ENCODE peak calls at places on chromosome 2, in ten cellular contexts. M is GM06990; Q is upper lobe of left lung; Y is foreskin fibroblast; U is brain microvascular endothelial cell; W is choroid plexus epithelial cell; L is CD8-positive, alpha-beta T cell; E is esophagus squamous epithelium; S is fibroblast of lung; D is spleen. T is an unnamed sample.

GRCh38 chr2:27730249-27730648 is 41.3 kb upstream of the MRPL33 start:
- DNase-seq in M (no peak), Q (no peak), Y (no peak), U (no peak), W (no peak), L (no peak), E (no peak), S (no peak), D (no peak), T (no peak)

GRCh38 chr2:240441326-240441992 is 6.0 kb downstream of the GPC1 start:
- DNase-seq in M (no peak), Q (no peak), Y (no peak), U (no peak), W (no peak), L (no peak), E (no peak), S (no peak), D (no peak), T (no peak)

GRCh38 chr2:2251255-2251654 is 79.8 kb downstream of the MYT1L start:
- DNase-seq in M (no peak), Q (no peak), Y (no peak), U (no peak), W (no peak), L (no peak), E (no peak), S (no peak), D (no peak), T (no peak)

GRCh38 chr2:211879323-211879722 is 659.3 kb downstream of the ERBB4 start:
- DNase-seq in M (no peak), Q (no peak), Y (no peak), U (peak), W (peak), L (no peak), E (no peak), S (peak), D (no peak), T (no peak)

GRCh38 chr2:231655494-231656408 is 52.6 kb upstream of the PTMA start:
- DNase-seq in M (no peak), Q (no peak), Y (no peak), U (no peak), W (no peak), L (no peak), E (no peak), S (no peak), D (no peak), T (no peak)

GRCh38 chr2:241268306-241268705 is 47.2 kb downstream of the HDLBP start:
- DNase-seq in M (no peak), Q (no peak), Y (no peak), U (no peak), W (peak), L (peak), E (no peak), S (no peak), D (no peak), T (no peak)

GRCh38 chr2:9736008-9736407 is 105.2 kb upstream of the YWHAQ start:
- DNase-seq in M (no peak), Q (no peak), Y (no peak), U (no peak), W (no peak), L (no peak), E (no peak), S (no peak), D (no peak), T (no peak)

GRCh38 chr2:135585586-135585985 is 54.3 kb downstream of the R3HDM1 start:
- DNase-seq in M (no peak), Q (no peak), Y (peak), U (no peak), W (peak), L (no peak), E (no peak), S (no peak), D (no peak), T (no peak)

GRCh38 chr2:21466528-21466927 is 342.8 kb downstream of the TDRD15 start:
- DNase-seq in M (no peak), Q (no peak), Y (no peak), U (no peak), W (peak), L (no peak), E (no peak), S (no peak), D (no peak), T (no peak)

GRCh38 chr2:240139011-240139441 is 1.4 kb downstream of the OTOS start:
- DNase-seq in M (no peak), Q (peak), Y (no peak), U (no peak), W (no peak), L (no peak), E (no peak), S (no peak), D (peak), T (no peak)

GRCh38 chr2:190466819-190467444 is 58.8 kb downstream of the MFSD6 start:
- DNase-seq in M (no peak), Q (no peak), Y (no peak), U (no peak), W (no peak), L (no peak), E (no peak), S (peak), D (no peak), T (no peak)

GRCh38 chr2:16713011-16713423 is 47.4 kb upstream of the CYRIA start:
- DNase-seq in M (peak), Q (no peak), Y (no peak), U (no peak), W (no peak), L (no peak), E (no peak), S (no peak), D (no peak), T (no peak)

GRCh38 chr2:23614701-23615100 is 229.7 kb downstream of the KLHL29 start:
- DNase-seq in M (no peak), Q (no peak), Y (no peak), U (no peak), W (no peak), L (no peak), E (no peak), S (no peak), D (peak), T (no peak)

GRCh38 chr2:44744961-44745360 is 196.5 kb upstream of the SIX3 start:
- DNase-seq in M (no peak), Q (no peak), Y (no peak), U (no peak), W (no peak), L (no peak), E (no peak), S (no peak), D (no peak), T (no peak)

GRCh38 chr2:172806426-172807008 is 70.9 kb downstream of the RAPGEF4 start:
- DNase-seq in M (peak), Q (no peak), Y (peak), U (peak), W (peak), L (no peak), E (no peak), S (peak), D (no peak), T (no peak)

GRCh38 chr2:44801676-44802408 is 139.7 kb upstream of the SIX3 start:
- DNase-seq in M (no peak), Q (no peak), Y (no peak), U (no peak), W (peak), L (no peak), E (no peak), S (peak), D (no peak), T (no peak)

GRCh38 chr2:48440103-48440390 is 89.9 kb upstream of the STON1 start:
- DNase-seq in M (no peak), Q (no peak), Y (no peak), U (no peak), W (no peak), L (no peak), E (no peak), S (no peak), D (no peak), T (no peak)

GRCh38 chr2:241081190-241081642 is 20.9 kb downstream of the MTERF4 start:
- DNase-seq in M (no peak), Q (no peak), Y (no peak), U (no peak), W (no peak), L (no peak), E (no peak), S (no peak), D (no peak), T (no peak)

GRCh38 chr2:216606551-216607527 is 26.4 kb upstream of the IGFBP2 start:
- DNase-seq in M (peak), Q (peak), Y (no peak), U (no peak), W (no peak), L (peak), E (no peak), S (no peak), D (peak), T (no peak)

GRCh38 chr2:48529189-48529588 is 765 bp upstream of the STON1 start:
- DNase-seq in M (no peak), Q (no peak), Y (no peak), U (no peak), W (no peak), L (no peak), E (no peak), S (no peak), D (no peak), T (no peak)

GRCh38 chr2:128003463-128003862 is 24.4 kb downstream of the SAP130 start:
- DNase-seq in M (no peak), Q (no peak), Y (no peak), U (no peak), W (no peak), L (no peak), E (no peak), S (no peak), D (no peak), T (no peak)

GRCh38 chr2:21676676-21677075 is 552.9 kb downstream of the TDRD15 start:
- DNase-seq in M (no peak), Q (no peak), Y (no peak), U (no peak), W (peak), L (no peak), E (no peak), S (peak), D (no peak), T (no peak)

GRCh38 chr2:200199576-200200263 is 106.8 kb upstream of the SPATS2L start:
- DNase-seq in M (no peak), Q (no peak), Y (no peak), U (no peak), W (no peak), L (no peak), E (no peak), S (peak), D (no peak), T (peak)

GRCh38 chr2:135245055-135245454 is 193.0 kb downstream of the RAB3GAP1 start:
- DNase-seq in M (no peak), Q (no peak), Y (peak), U (peak), W (peak), L (no peak), E (no peak), S (peak), D (no peak), T (peak)

GRCh38 chr2:74567862-74568261 is 13.3 kb downstream of the DOK1 start:
- DNase-seq in M (no peak), Q (peak), Y (peak), U (peak), W (peak), L (no peak), E (no peak), S (peak), D (no peak), T (peak)

GRCh38 chr2:51706220-51706619 is 674.3 kb upstream of the NRXN1 start:
- DNase-seq in M (no peak), Q (no peak), Y (no peak), U (no peak), W (no peak), L (no peak), E (no peak), S (no peak), D (no peak), T (peak)

GRCh38 chr2:113407446-113408099 is 29.9 kb upstream of the ZNG1B start:
- DNase-seq in M (no peak), Q (no peak), Y (peak), U (peak), W (peak), L (no peak), E (no peak), S (peak), D (no peak), T (peak)

GRCh38 chr2:128714861-128715312 is 396.2 kb upstream of the HS6ST1 start:
- DNase-seq in M (no peak), Q (no peak), Y (no peak), U (no peak), W (no peak), L (no peak), E (no peak), S (no peak), D (no peak), T (no peak)

GRCh38 chr2:145484443-145485086 is 964.6 kb upstream of the ZEB2 start:
- DNase-seq in M (no peak), Q (no peak), Y (peak), U (peak), W (peak), L (no peak), E (no peak), S (peak), D (no peak), T (no peak)

GRCh38 chr2:231810905-231811304 is 24.7 kb downstream of the COPS7B start:
- DNase-seq in M (no peak), Q (no peak), Y (peak), U (peak), W (peak), L (no peak), E (no peak), S (peak), D (no peak), T (no peak)

GRCh38 chr2:183185534-183185933 is 61.3 kb downstream of the NUP35 start:
- DNase-seq in M (no peak), Q (no peak), Y (no peak), U (no peak), W (no peak), L (no peak), E (no peak), S (no peak), D (no peak), T (no peak)

GRCh38 chr2:191165190-191165643 is 14.4 kb upstream of the STAT4 start:
- DNase-seq in M (no peak), Q (no peak), Y (peak), U (peak), W (peak), L (no peak), E (no peak), S (peak), D (no peak), T (no peak)

GRCh38 chr2:179741317-179741716 is 120.1 kb downstream of the ZNF385B start:
- DNase-seq in M (no peak), Q (peak), Y (no peak), U (no peak), W (no peak), L (no peak), E (no peak), S (no peak), D (no peak), T (no peak)

GRCh38 chr2:233091595-233092375 is 31.6 kb downstream of the INPP5D start:
- DNase-seq in M (no peak), Q (no peak), Y (no peak), U (no peak), W (no peak), L (no peak), E (no peak), S (no peak), D (no peak), T (no peak)

GRCh38 chr2:143428700-143429099 is 299.5 kb downstream of the ARHGAP15 start:
- DNase-seq in M (no peak), Q (no peak), Y (no peak), U (peak), W (no peak), L (no peak), E (no peak), S (peak), D (no peak), T (no peak)

GRCh38 chr2:70957838-70958237 is 20.6 kb upstream of the ANKRD53 start:
- DNase-seq in M (no peak), Q (peak), Y (no peak), U (no peak), W (no peak), L (no peak), E (no peak), S (no peak), D (no peak), T (no peak)
- TF ChIP-seq CTCF in M (no peak), Q (no peak), Y (no peak), U (no peak), W (no peak), L (no peak), E (no peak), S (no peak), D (no peak), T (no peak)

GRCh38 chr2:204665244-204665643 is 120.0 kb downstream of the PARD3B start:
- DNase-seq in M (no peak), Q (no peak), Y (peak), U (peak), W (peak), L (no peak), E (no peak), S (peak), D (no peak), T (peak)
- H3K4me3 ChIP-seq in M (no peak), Q (no peak), Y (no peak), U (no peak), W (no peak), L (no peak), E (no peak), S (no peak), D (no peak), T (no peak)

GRCh38 chr2:227360351-227360750 is 18.8 kb downstream of the TM4SF20 start:
- DNase-seq in M (no peak), Q (no peak), Y (no peak), U (no peak), W (peak), L (no peak), E (no peak), S (no peak), D (no peak), T (no peak)

GRCh38 chr2:227365833-227366232 is 13.3 kb downstream of the TM4SF20 start:
- DNase-seq in M (no peak), Q (no peak), Y (no peak), U (peak), W (peak), L (no peak), E (no peak), S (peak), D (no peak), T (peak)

GRCh38 chr2:227366861-227367800 is 12.0 kb downstream of the TM4SF20 start:
- DNase-seq in M (no peak), Q (no peak), Y (peak), U (peak), W (peak), L (no peak), E (no peak), S (peak), D (no peak), T (no peak)

DNA sequence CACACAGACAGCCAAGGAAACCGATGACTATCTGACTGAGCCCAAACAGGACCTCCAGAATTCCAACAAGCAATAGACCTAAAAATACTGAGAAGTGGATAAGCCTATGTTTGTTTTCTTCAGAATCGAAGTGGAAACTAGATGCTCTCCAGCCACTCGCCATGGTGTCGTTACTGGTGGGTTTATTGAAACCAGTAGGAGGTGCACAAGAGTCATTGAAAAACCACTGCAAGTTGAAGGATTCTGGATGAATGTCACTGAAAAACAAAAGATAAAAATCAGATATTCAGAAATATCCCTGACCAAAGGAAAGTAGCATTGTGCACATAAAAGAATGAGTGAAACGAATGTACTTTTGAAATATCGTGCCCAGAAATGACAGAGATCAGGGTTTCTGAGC is 15.3 kb downstream of the TM4SF20 start:
- DNase-seq in M (no peak), Q (no peak), Y (no peak), U (no peak), W (peak), L (no peak), E (no peak), S (no peak), D (no peak), T (no peak)
- TF ChIP-seq CTCF in M (peak), Q (peak), Y (no peak), U (peak), W (peak), L (no peak), E (no peak), S (no peak), D (peak), T (peak)

GRCh38 chr2:26172189-26172865 is 561 bp upstream of the GAREM2 start:
- DNase-seq in M (no peak), Q (no peak), Y (no peak), U (no peak), W (no peak), L (no peak), E (no peak), S (no peak), D (no peak), T (no peak)
- H3K4me3 ChIP-seq in M (peak), Q (peak), Y (no peak), U (peak), W (peak), L (peak), E (no peak), S (no peak), D (no peak), T (no peak)

GRCh38 chr2:206260427-206261012 is 13.9 kb upstream of the ZDBF2 start:
- DNase-seq in M (no peak), Q (no peak), Y (peak), U (peak), W (peak), L (no peak), E (no peak), S (peak), D (no peak), T (no peak)
- TF ChIP-seq CTCF in M (peak), Q (peak), Y (peak), U (peak), W (peak), L (no peak), E (no peak), S (peak), D (peak), T (peak)

GRCh38 chr2:64145760-64146159 is 1.5 kb upstream of the PELI1 start:
- DNase-seq in M (no peak), Q (no peak), Y (no peak), U (no peak), W (no peak), L (no peak), E (no peak), S (no peak), D (no peak), T (no peak)
- H3K4me3 ChIP-seq in M (no peak), Q (no peak), Y (no peak), U (no peak), W (no peak), L (no peak), E (no peak), S (no peak), D (no peak), T (no peak)